ENCODE peak calls at places on chromosome 9, in six cellular contexts. U is fibroblast of pulmonary artery, L is astrocyte of the cerebellum, Q is NCI-H1105, I is endothelial cell, W is nephron progenitor cell. O is an unnamed sample.

GRCh38 chr9:75210215-75210614 is 121.9 kb downstream of the OSTF1 start:
- DNase-seq in U (no peak), L (no peak), Q (no peak), I (no peak), W (no peak), O (no peak)

GRCh38 chr9:36148652-36149051 is 12.1 kb downstream of the GLIPR2 start:
- DNase-seq in U (peak), L (peak), Q (no peak), I (no peak), W (no peak), O (peak)

GRCh38 chr9:123784513-123784912 is 145.4 kb downstream of the DENND1A start:
- DNase-seq in U (peak), L (peak), Q (no peak), I (no peak), W (no peak), O (no peak)

GRCh38 chr9:18149457-18150011 is 324.4 kb upstream of the ADAMTSL1 start:
- DNase-seq in U (peak), L (no peak), Q (no peak), I (no peak), W (no peak), O (no peak)

GRCh38 chr9:129777769-129778130 is 24.9 kb upstream of the PTGES start:
- DNase-seq in U (no peak), L (no peak), Q (no peak), I (no peak), W (no peak), O (no peak)

GRCh38 chr9:93577045-93577939 is 908 bp downstream of the PHF2 start:
- DNase-seq in U (no peak), L (no peak), Q (no peak), I (peak), W (peak), O (peak)

GRCh38 chr9:68741751-68742730 is 37.0 kb downstream of the PIP5K1B start:
- DNase-seq in U (no peak), L (no peak), Q (no peak), I (no peak), W (no peak), O (no peak)

GRCh38 chr9:137252555-137253506 is 1.7 kb downstream of the STPG3 start:
- DNase-seq in U (no peak), L (no peak), Q (no peak), I (no peak), W (no peak), O (no peak)

GRCh38 chr9:111952559-111952958 is 55.9 kb downstream of the UGCG start:
- DNase-seq in U (peak), L (no peak), Q (no peak), I (no peak), W (no peak), O (no peak)

GRCh38 chr9:137279741-137280477 is 2.4 kb downstream of the TOR4A start:
- DNase-seq in U (no peak), L (no peak), Q (no peak), I (no peak), W (no peak), O (peak)

GRCh38 chr9:108273988-108274387 is 581.8 kb downstream of the ACTL7B start:
- DNase-seq in U (no peak), L (no peak), Q (no peak), I (no peak), W (no peak), O (no peak)

GRCh38 chr9:79687131-79687447 is 115.3 kb downstream of the TLE4 start:
- DNase-seq in U (no peak), L (no peak), Q (no peak), I (no peak), W (no peak), O (no peak)

GRCh38 chr9:36327903-36328302 is 69.7 kb upstream of the GNE start:
- DNase-seq in U (peak), L (no peak), Q (no peak), I (no peak), W (no peak), O (no peak)

GRCh38 chr9:13728917-13729811 is 449.7 kb upstream of the MPDZ start:
- DNase-seq in U (peak), L (no peak), Q (no peak), I (no peak), W (no peak), O (no peak)

GRCh38 chr9:97740848-97741821 is 44.0 kb upstream of the XPA start:
- DNase-seq in U (peak), L (peak), Q (no peak), I (peak), W (peak), O (peak)

GRCh38 chr9:34190996-34191892 is 12.4 kb downstream of the UBAP1 start:
- DNase-seq in U (peak), L (peak), Q (no peak), I (no peak), W (no peak), O (no peak)

GRCh38 chr9:130868230-130868629 is 28.4 kb downstream of the QRFP start:
- DNase-seq in U (no peak), L (peak), Q (no peak), I (no peak), W (no peak), O (no peak)

GRCh38 chr9:38084556-38084880 is 15.5 kb upstream of the SHB start:
- DNase-seq in U (no peak), L (no peak), Q (no peak), I (no peak), W (no peak), O (peak)

GRCh38 chr9:4324513-4324912 is 24.6 kb upstream of the GLIS3 start:
- DNase-seq in U (peak), L (no peak), Q (no peak), I (no peak), W (no peak), O (no peak)

GRCh38 chr9:84297162-84297821 is 43.3 kb downstream of the SLC28A3 start:
- DNase-seq in U (peak), L (no peak), Q (no peak), I (no peak), W (no peak), O (no peak)

GRCh38 chr9:92501671-92502393 is 19.5 kb upstream of the ASPN start:
- DNase-seq in U (peak), L (no peak), Q (no peak), I (peak), W (no peak), O (peak)

GRCh38 chr9:113363336-113363735 is 13.4 kb downstream of the HDHD3 start:
- DNase-seq in U (no peak), L (no peak), Q (no peak), I (no peak), W (no peak), O (no peak)

GRCh38 chr9:15469862-15470261 is 40.9 kb downstream of the PSIP1 start:
- DNase-seq in U (peak), L (no peak), Q (no peak), I (no peak), W (no peak), O (no peak)